ENCODE peak calls at places on chromosome 21, in four cellular contexts. N is K562, M is HepG2, C is GM12878. K is an unnamed sample.

GRCh38 chr21:43300496-43301423 is 126.2 kb downstream of the SIK1 start:
- DNase-seq in N (no peak), M (no peak), C (no peak), K (no peak)

GRCh38 chr21:33022828-33023573 is 2.7 kb upstream of the OLIG2 start:
- DNase-seq in N (no peak), M (no peak), C (no peak), K (peak; percentile 28)

GRCh38 chr21:33268736-33269441 is 2.7 kb downstream of the IL10RB start:
- DNase-seq in N (no peak), M (peak; percentile 29), C (peak; percentile 96), K (no peak)

GRCh38 chr21:30612132-30612531 is 1.6 kb downstream of the KRTAP6-1 start:
- DNase-seq in N (no peak), M (no peak), C (no peak), K (no peak)

GRCh38 chr21:45295576-45296365 is 8.1 kb upstream of the POFUT2 start:
- DNase-seq in N (no peak), M (no peak), C (no peak), K (peak; percentile 45)

GRCh38 chr21:45098867-45099266 is 24.5 kb downstream of the ADARB1 start:
- DNase-seq in N (peak; percentile 47), M (peak; percentile 32), C (no peak), K (peak; percentile 54)

GRCh38 chr21:45504516-45505415 is 37.5 kb downstream of the SLC19A1 start:
- DNase-seq in N (no peak), M (no peak), C (no peak), K (no peak)

GRCh38 chr21:43331111-43331961 is 95.6 kb downstream of the SIK1 start:
- DNase-seq in N (no peak), M (no peak), C (no peak), K (no peak)

GRCh38 chr21:33075128-33075527 is 5.2 kb downstream of the OLIG1 start:
- DNase-seq in N (no peak), M (no peak), C (no peak), K (no peak)

GRCh38 chr21:33011462-33011861 is 14.3 kb upstream of the OLIG2 start:
- DNase-seq in N (no peak), M (peak; percentile 57), C (no peak), K (no peak)

GRCh38 chr21:46116189-46116845 is 18.4 kb downstream of the COL6A2 start:
- DNase-seq in N (no peak), M (no peak), C (no peak), K (peak; percentile 20)

GRCh38 chr21:16533692-16534407 is 804.1 kb downstream of the USP25 start:
- DNase-seq in N (no peak), M (no peak), C (no peak), K (no peak)

GRCh38 chr21:36717901-36718465 is 19.1 kb downstream of the SIM2 start:
- DNase-seq in N (no peak), M (no peak), C (no peak), K (no peak)

GRCh38 chr21:16420086-16420724 is 690.4 kb downstream of the USP25 start:
- DNase-seq in N (no peak), M (peak; percentile 9), C (no peak), K (peak; percentile 7)

GRCh38 chr21:32114434-32115063 is 164.3 kb downstream of the MIS18A start:
- DNase-seq in N (no peak), M (no peak), C (no peak), K (no peak)

GRCh38 chr21:25850126-25850831 is 115.5 kb downstream of the GABPA start:
- DNase-seq in N (no peak), M (no peak), C (no peak), K (no peak)

GRCh38 chr21:46372014-46372485 is 48.1 kb downstream of the PCNT start:
- DNase-seq in N (no peak), M (no peak), C (no peak), K (no peak)

GRCh38 chr21:33198346-33199135 is 31.2 kb upstream of the IFNAR2 start:
- DNase-seq in N (no peak), M (no peak), C (no peak), K (no peak)

GRCh38 chr21:46468110-46468774 is 9.6 kb downstream of the DIP2A start:
- DNase-seq in N (no peak), M (no peak), C (no peak), K (no peak)

GRCh38 chr21:41090981-41091380 is 77.0 kb upstream of the BACE2 start:
- DNase-seq in N (no peak), M (no peak), C (no peak), K (no peak)

GRCh38 chr21:45228171-45228641 is 59.5 kb downstream of the POFUT2 start:
- DNase-seq in N (no peak), M (peak; percentile 12), C (no peak), K (no peak)

GRCh38 chr21:43345746-43346409 is 81.1 kb downstream of the SIK1 start:
- DNase-seq in N (peak; percentile 51), M (peak; percentile 66), C (no peak), K (no peak)

GRCh38 chr21:29658934-29659203 is 280.9 kb downstream of the GRIK1 start:
- DNase-seq in N (no peak), M (no peak), C (no peak), K (no peak)

GRCh38 chr21:43188712-43189151 is 19.9 kb downstream of the CRYAA start:
- DNase-seq in N (no peak), M (no peak), C (no peak), K (no peak)

GRCh38 chr21:23607782-23608181 is 1999.5 kb downstream of the MRPL39 start:
- DNase-seq in N (no peak), M (no peak), C (no peak), K (no peak)

GRCh38 chr21:46114963-46115362 is 17.1 kb downstream of the COL6A2 start:
- DNase-seq in N (no peak), M (no peak), C (no peak), K (peak; percentile 28)

GRCh38 chr21:42171091-42172053 is 47.6 kb upstream of the ABCG1 start:
- DNase-seq in N (no peak), M (no peak), C (no peak), K (no peak)

GRCh38 chr21:31354604-31355443 is 10.8 kb upstream of the TIAM1 start:
- DNase-seq in N (no peak), M (no peak), C (peak; percentile 51), K (no peak)

GRCh38 chr21:32094792-32095191 is 184.1 kb downstream of the MIS18A start:
- DNase-seq in N (no peak), M (no peak), C (no peak), K (no peak)

GRCh38 chr21:44836666-44837471 is 19.0 kb upstream of the SUMO3 start:
- DNase-seq in N (peak; percentile 76), M (peak; percentile 55), C (no peak), K (no peak)

GRCh38 chr21:34636961-34637360 is 22.0 kb upstream of the RCAN1 start:
- DNase-seq in N (no peak), M (no peak), C (no peak), K (no peak)

GRCh38 chr21:34639250-34639649 is 24.3 kb upstream of the RCAN1 start:
- DNase-seq in N (no peak), M (no peak), C (peak; percentile 60), K (no peak)

GRCh38 chr21:34642211-34643075 is 26.4 kb upstream of the CLIC6 start:
- DNase-seq in N (no peak), M (no peak), C (peak; percentile 87), K (no peak)

GRCh38 chr21:34639882-34640788 is 25.2 kb upstream of the RCAN1 start:
- DNase-seq in N (peak; percentile 62), M (no peak), C (peak; percentile 66), K (no peak)

GRCh38 chr21:34640858-34641257 is 25.9 kb upstream of the RCAN1 start:
- DNase-seq in N (no peak), M (no peak), C (no peak), K (no peak)
- TF ChIP-seq FOXM1 in N (no peak), M (no peak), C (no peak), K (no peak)

GRCh38 chr21:38852278-38852677 is 46.5 kb downstream of the ETS2 start:
- DNase-seq in N (peak; percentile 25), M (no peak), C (no peak), K (no peak)
- TF ChIP-seq USF2 in N (no peak), M (no peak), C (no peak), K (no peak)

GRCh38 chr21:15190412-15190811 is 125.6 kb upstream of the NRIP1 start:
- DNase-seq in N (no peak), M (no peak), C (no peak), K (no peak)

GRCh38 chr21:15193937-15194336 is 129.1 kb upstream of the NRIP1 start:
- DNase-seq in N (no peak), M (no peak), C (no peak), K (no peak)

GRCh38 chr21:15190837-15191236 is 126.0 kb upstream of the NRIP1 start:
- DNase-seq in N (no peak), M (no peak), C (no peak), K (no peak)

GRCh38 chr21:15191342-15191741 is 126.5 kb upstream of the NRIP1 start:
- DNase-seq in N (no peak), M (no peak), C (no peak), K (no peak)

DNA sequence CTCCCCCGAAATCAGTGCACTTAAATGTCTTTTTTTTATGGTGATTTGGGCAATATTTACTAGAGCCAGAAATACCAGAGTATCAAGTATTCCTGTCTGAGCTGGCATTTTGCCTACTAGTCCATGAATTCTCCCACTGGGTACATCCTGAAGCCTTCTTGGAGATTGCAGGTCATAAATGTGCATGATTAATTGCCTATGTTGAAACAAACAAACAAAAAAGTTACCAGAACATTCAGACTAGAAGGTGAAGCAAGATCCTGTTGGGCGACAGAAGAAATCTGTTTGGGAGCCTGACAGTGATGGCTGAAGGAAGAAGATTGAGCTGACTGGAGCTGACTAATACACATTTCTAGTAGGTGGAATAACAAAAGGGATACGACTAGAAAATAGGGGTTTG is 127.4 kb upstream of the NRIP1 start:
- DNase-seq in N (no peak), M (no peak), C (no peak), K (no peak)
- TF ChIP-seq FOXM1 in N (no peak), M (no peak), C (no peak), K (no peak)

GRCh38 chr21:28299946-28300345 is 692.7 kb downstream of the LTN1 start:
- DNase-seq in N (no peak), M (no peak), C (no peak), K (no peak)

GRCh38 chr21:28298251-28298672 is 694.4 kb downstream of the LTN1 start:
- DNase-seq in N (no peak), M (no peak), C (no peak), K (no peak)

GRCh38 chr21:28294046-28294445 is 698.6 kb downstream of the LTN1 start:
- DNase-seq in N (no peak), M (no peak), C (no peak), K (no peak)
- TF ChIP-seq USF2 in N (no peak), M (no peak), C (no peak), K (no peak)

K was measured in SK-N-SH.